ENCODE peak calls at places on chromosomes 5 and 9, in seven cellular contexts. K is GM06990; W is effector memory CD4-positive, alpha-beta T cell; S is GDM1; J is epithelial cell of prostate; R is brain microvascular endothelial cell; T is glomerular endothelial cell. P is an unnamed sample.

GRCh38 chr5:151219789-151220188 is 4.1 kb downstream of the CCDC69 start:
- DNase-seq in K (no peak), W (no peak), S (no peak), J (no peak), R (no peak), T (no peak), P (no peak)

GRCh38 chr9:75591972-75592371 is 298.5 kb upstream of the PCSK5 start:
- DNase-seq in K (no peak), W (no peak), S (no peak), J (no peak), R (no peak), T (no peak), P (no peak)

GRCh38 chr5:81834021-81834660 is 83.2 kb upstream of the SSBP2 start:
- DNase-seq in K (no peak), W (no peak), S (no peak), J (no peak), R (no peak), T (no peak), P (no peak)

GRCh38 chr9:112516769-112517168 is 30.1 kb downstream of the KIAA1958 start:
- DNase-seq in K (no peak), W (no peak), S (no peak), J (no peak), R (no peak), T (no peak), P (no peak)

GRCh38 chr9:93301291-93301811 is 117.4 kb downstream of the WNK2 start:
- DNase-seq in K (no peak), W (no peak), S (no peak), J (no peak), R (no peak), T (no peak), P (no peak)

GRCh38 chr5:80917596-80917995 is 42.6 kb upstream of the RASGRF2 start:
- DNase-seq in K (peak; percentile 5), W (no peak), S (no peak), J (no peak), R (no peak), T (no peak), P (no peak)

GRCh38 chr9:122346478-122347347 is 24.1 kb upstream of the PTGS1 start:
- DNase-seq in K (no peak), W (no peak), S (no peak), J (no peak), R (no peak), T (no peak), P (no peak)

GRCh38 chr9:129095908-129096307 is 14.7 kb downstream of the CRAT start:
- DNase-seq in K (no peak), W (no peak), S (no peak), J (no peak), R (no peak), T (no peak), P (no peak)

GRCh38 chr5:177447066-177447610 is 524 bp downstream of the PRR7 start:
- DNase-seq in K (peak; percentile 77), W (peak; percentile 75), S (peak; percentile 35), J (no peak), R (no peak), T (no peak), P (peak; percentile 57)

GRCh38 chr5:142866563-142867275 is 96.5 kb downstream of the ARHGAP26 start:
- DNase-seq in K (peak; percentile 14), W (peak; percentile 8), S (peak; percentile 52), J (peak; percentile 43), R (peak; percentile 86), T (no peak), P (no peak)

GRCh38 chr9:138073408-138073807 is 195.8 kb downstream of the CACNA1B start:
- DNase-seq in K (no peak), W (no peak), S (no peak), J (no peak), R (no peak), T (no peak), P (no peak)

GRCh38 chr5:124824637-124825158 is 78.3 kb upstream of the ZNF608 start:
- DNase-seq in K (no peak), W (no peak), S (no peak), J (peak; percentile 73), R (peak; percentile 79), T (peak; percentile 37), P (no peak)

GRCh38 chr5:59587489-59588337 is 305.8 kb downstream of the PDE4D start:
- DNase-seq in K (no peak), W (no peak), S (peak; percentile 78), J (no peak), R (peak; percentile 74), T (no peak), P (peak; percentile 77)

GRCh38 chr5:122649080-122649479 is 125.8 kb upstream of the SNX2 start:
- DNase-seq in K (no peak), W (no peak), S (no peak), J (no peak), R (no peak), T (no peak), P (no peak)

GRCh38 chr5:115602585-115603125 is 376 bp upstream of the TICAM2 start:
- DNase-seq in K (no peak), W (no peak), S (no peak), J (no peak), R (no peak), T (no peak), P (no peak)

GRCh38 chr9:102995033-102995432 is at the start of gene CYLC2:
- DNase-seq in K (no peak), W (no peak), S (no peak), J (no peak), R (no peak), T (no peak), P (no peak)

GRCh38 chr5:141559481-141559880 is 59.3 kb downstream of the DIAPH1 start:
- DNase-seq in K (no peak), W (no peak), S (no peak), J (peak; percentile 90), R (peak; percentile 56), T (no peak), P (no peak)

GRCh38 chr5:172133359-172134029 is 54.5 kb downstream of the STK10 start:
- DNase-seq in K (no peak), W (peak; percentile 24), S (peak; percentile 55), J (peak; percentile 90), R (peak; percentile 77), T (no peak), P (no peak)

GRCh38 chr9:104279535-104280215 is 185.6 kb downstream of the SMC2 start:
- DNase-seq in K (no peak), W (no peak), S (no peak), J (no peak), R (no peak), T (no peak), P (no peak)

GRCh38 chr9:97938081-97938644 is at the start of gene HEMGN:
- DNase-seq in K (no peak), W (peak; percentile 36), S (peak; percentile 94), J (no peak), R (no peak), T (no peak), P (no peak)

GRCh38 chr5:74685979-74686631 is 1.1 kb downstream of the HEXB start:
- DNase-seq in K (peak; percentile 25), W (no peak), S (no peak), J (no peak), R (no peak), T (no peak), P (no peak)

GRCh38 chr9:136981588-136982231 is 1.1 kb upstream of the LCNL1 start:
- DNase-seq in K (no peak), W (no peak), S (no peak), J (no peak), R (no peak), T (no peak), P (peak; percentile 67)

GRCh38 chr5:74275204-74275992 is 365.1 kb downstream of the ENC1 start:
- DNase-seq in K (no peak), W (no peak), S (no peak), J (no peak), R (no peak), T (no peak), P (no peak)

GRCh38 chr5:12343543-12343942 is 439.3 kb upstream of the CTNND2 start:
- DNase-seq in K (no peak), W (no peak), S (no peak), J (no peak), R (no peak), T (no peak), P (no peak)

GRCh38 chr5:65035212-65036206 is 266.8 kb downstream of the CWC27 start:
- DNase-seq in K (peak; percentile 89), W (peak; percentile 83), S (no peak), J (peak; percentile 52), R (peak; percentile 95), T (no peak), P (peak; percentile 6)

P was measured in amygdala.